ENCODE peak calls at places on chromosomes 2 and 18, in four cellular contexts. One of them, this sample, is unnamed.

GRCh38 chr2:217971166-217971565 is 31.6 kb downstream of the TNS1 start:
- DNase-seq in fibroblast of mammary gland: no peak
- DNase-seq in fibroblast of pulmonary artery: no peak
- DNase-seq in kidney tubule cell: no peak
- DNase-seq in this sample: no peak

GRCh38 chr2:160169401-160169918 is 30.6 kb downstream of the ITGB6 start:
- DNase-seq in kidney tubule cell: peak; percentile 35
- DNase-seq in fibroblast of mammary gland: no peak
- DNase-seq in fibroblast of pulmonary artery: no peak
- DNase-seq in this sample: no peak

GRCh38 chr2:72932045-72932444 is 14.7 kb downstream of the EMX1 start:
- DNase-seq in kidney tubule cell: peak; percentile 58
- DNase-seq in fibroblast of mammary gland: peak; percentile 38
- DNase-seq in fibroblast of pulmonary artery: no peak
- DNase-seq in this sample: peak; percentile 9

GRCh38 chr2:23385748-23386421 is 906 bp downstream of the KLHL29 start:
- DNase-seq in kidney tubule cell: peak; percentile 52
- DNase-seq in fibroblast of pulmonary artery: peak; percentile 18
- DNase-seq in fibroblast of mammary gland: no peak
- DNase-seq in this sample: no peak

GRCh38 chr2:1744151-1744445 is 217 bp downstream of the PXDN start:
- DNase-seq in fibroblast of mammary gland: no peak
- DNase-seq in fibroblast of pulmonary artery: no peak
- DNase-seq in kidney tubule cell: no peak
- DNase-seq in this sample: no peak

GRCh38 chr2:85997016-85997970 is 108.4 kb downstream of the POLR1A start:
- DNase-seq in kidney tubule cell: no peak
- DNase-seq in fibroblast of pulmonary artery: peak; percentile 63
- DNase-seq in fibroblast of mammary gland: no peak
- DNase-seq in this sample: no peak

GRCh38 chr2:178363252-178363651 is 87.7 kb downstream of the PRKRA start:
- DNase-seq in kidney tubule cell: peak; percentile 75
- DNase-seq in fibroblast of pulmonary artery: peak; percentile 90
- DNase-seq in fibroblast of mammary gland: peak; percentile 2
- DNase-seq in this sample: no peak

GRCh38 chr18:8262221-8262620 is 347.0 kb upstream of the RAB12 start:
- DNase-seq in fibroblast of pulmonary artery: no peak
- DNase-seq in fibroblast of mammary gland: no peak
- DNase-seq in kidney tubule cell: no peak
- DNase-seq in this sample: no peak

GRCh38 chr2:71932027-71932779 is 215.5 kb downstream of the CYP26B1 start:
- DNase-seq in kidney tubule cell: no peak
- DNase-seq in fibroblast of pulmonary artery: no peak
- DNase-seq in fibroblast of mammary gland: no peak
- DNase-seq in this sample: peak; percentile 26

This sample was measured in Right ventricle myocardium inferior.